ENCODE peak calls at places on chromosomes 13 and 19, in five cellular contexts. D is breast epithelium; R is CD8-positive, alpha-beta T cell; O is body of pancreas; T is brain microvascular endothelial cell. S is an unnamed sample.
A peak's percentile ranks its signal among the peaks of the same experiment; 100 is the strongest.

GRCh38 chr13:54486421-54487166 is 1458.0 kb downstream of the OLFM4 start:
- DNase-seq in D (no peak), R (no peak), O (no peak), T (no peak), S (no peak)

GRCh38 chr19:6662692-6663091 is 7.3 kb downstream of the TNFSF14 start:
- DNase-seq in D (no peak), R (no peak), O (no peak), T (no peak), S (no peak)

GRCh38 chr13:48949566-48950506 is 25.9 kb upstream of the FNDC3A start:
- DNase-seq in D (no peak), R (no peak), O (no peak), T (no peak), S (no peak)

GRCh38 chr19:35501684-35502083 is 11.4 kb upstream of the KRTDAP start:
- DNase-seq in D (no peak), R (no peak), O (no peak), T (no peak), S (no peak)

GRCh38 chr13:73399347-73400216 is 340.8 kb downstream of the KLF5 start:
- DNase-seq in D (no peak), R (no peak), O (no peak), T (no peak), S (no peak)

GRCh38 chr13:27353653-27354052 is 70.8 kb upstream of the GTF3A start:
- DNase-seq in D (no peak), R (no peak), O (no peak), T (no peak), S (no peak)

GRCh38 chr13:48542581-48543341 is 9.9 kb upstream of the RCBTB2 start:
- DNase-seq in D (no peak), R (no peak), O (no peak), T (peak; percentile 9), S (peak; percentile 58)

GRCh38 chr19:35348909-35349611 is 1.4 kb downstream of the FFAR1 start:
- DNase-seq in D (peak; percentile 20), R (no peak), O (no peak), T (no peak), S (peak; percentile 47)

GRCh38 chr13:101579291-101579802 is 126.9 kb downstream of the ITGBL1 start:
- DNase-seq in D (no peak), R (no peak), O (no peak), T (peak; percentile 82), S (no peak)

GRCh38 chr19:16038196-16038695 is 38.0 kb upstream of the TPM4 start:
- DNase-seq in D (no peak), R (no peak), O (no peak), T (no peak), S (no peak)

DNA sequence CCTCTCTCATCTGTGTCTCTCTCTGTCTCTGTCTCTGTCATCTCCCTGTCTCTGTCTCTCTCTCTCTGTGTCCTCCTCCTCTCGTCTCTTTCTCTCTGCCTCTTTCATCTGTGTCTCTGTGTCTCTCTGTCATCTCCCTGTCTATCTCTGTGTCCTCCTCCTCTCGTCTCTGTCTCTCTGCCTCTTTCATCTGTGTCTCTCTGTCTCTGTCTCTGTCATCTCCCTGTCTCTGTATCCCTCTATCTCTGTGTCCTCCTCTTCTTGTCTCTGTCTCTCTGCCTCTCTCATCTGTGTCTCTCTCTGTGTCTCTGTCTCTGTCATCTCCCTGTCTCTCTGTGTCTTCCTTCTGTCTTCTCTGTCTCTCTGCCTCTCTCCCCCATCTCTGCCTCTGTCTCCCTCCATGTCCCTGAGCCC is 551 bp upstream of the EBI3 start:
- DNase-seq in D (no peak), R (no peak), O (no peak), T (no peak), S (no peak)
- H3K27ac ChIP-seq in D (no peak overlapping the region), R (no peak overlapping the region), O (no peak overlapping the region), T (no peak overlapping the region), S (no peak overlapping the region)

DNA sequence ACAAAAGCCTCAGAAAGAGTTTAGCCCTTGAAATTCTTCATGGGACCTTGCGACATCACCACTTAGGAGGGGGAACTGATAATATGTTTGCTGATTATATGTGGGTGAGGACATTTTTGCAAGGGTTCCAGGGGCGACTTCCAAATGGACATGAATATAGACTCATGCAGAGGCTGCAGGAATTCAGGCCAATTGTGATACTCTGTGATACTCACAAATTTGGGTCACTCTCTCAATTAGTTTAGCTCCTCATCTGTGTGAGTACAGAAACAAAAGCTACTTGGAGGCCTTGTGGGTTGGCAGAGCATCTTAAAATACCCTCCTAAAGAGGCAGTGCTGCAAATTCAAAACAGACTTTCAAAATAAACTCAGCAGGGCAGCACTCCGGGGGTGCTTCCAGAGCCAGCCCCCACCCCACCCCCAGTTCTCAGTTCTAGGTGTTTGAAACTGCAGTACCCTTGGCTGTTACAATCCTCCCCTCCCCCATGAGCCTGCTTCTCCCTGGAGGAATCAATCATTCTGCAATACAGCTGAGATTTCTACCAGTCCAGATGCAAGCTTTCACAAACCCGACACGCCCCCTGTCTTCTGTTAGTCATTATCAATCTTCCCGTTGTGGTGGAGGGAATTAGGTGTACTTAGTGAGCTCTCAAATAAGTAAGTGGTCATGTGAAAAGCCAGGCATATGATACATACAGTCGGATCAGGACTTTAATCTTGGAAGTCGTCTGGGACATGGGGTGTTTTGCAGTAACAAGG is 96.9 kb upstream of the MBNL2 start:
- DNase-seq in D (no peak), R (no peak), O (no peak), T (peak; percentile 77), S (no peak)
- H3K27ac ChIP-seq in D (peak overlapping the region; percentile 40), R (no peak overlapping the region), O (no peak overlapping the region), T (no peak overlapping the region), S (peak overlapping the region; percentile 63)

DNA sequence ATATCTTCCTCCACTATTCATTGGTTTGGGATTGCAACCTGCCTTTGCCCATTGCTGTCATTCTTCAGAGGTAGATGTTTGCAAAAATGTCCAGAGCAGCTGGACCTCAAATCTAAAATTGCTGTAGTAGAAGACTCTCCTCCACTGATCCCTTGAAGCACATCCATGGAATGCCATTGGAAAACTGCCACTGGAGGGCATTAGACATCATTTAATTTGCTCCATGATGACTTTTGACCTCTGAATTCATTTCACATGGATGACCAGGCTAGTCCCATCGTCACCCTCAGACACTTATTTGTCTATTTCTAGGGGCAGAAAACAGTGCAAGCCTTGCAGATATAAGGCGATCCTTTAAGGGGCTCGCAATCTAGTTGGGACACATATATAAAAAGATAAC is 33.9 kb upstream of the FLT1 start:
- DNase-seq in D (no peak), R (no peak), O (no peak), T (no peak), S (no peak)
- H3K27ac ChIP-seq in D (no peak overlapping the region), R (no peak overlapping the region), O (no peak overlapping the region), T (no peak overlapping the region), S (no peak overlapping the region)

DNA sequence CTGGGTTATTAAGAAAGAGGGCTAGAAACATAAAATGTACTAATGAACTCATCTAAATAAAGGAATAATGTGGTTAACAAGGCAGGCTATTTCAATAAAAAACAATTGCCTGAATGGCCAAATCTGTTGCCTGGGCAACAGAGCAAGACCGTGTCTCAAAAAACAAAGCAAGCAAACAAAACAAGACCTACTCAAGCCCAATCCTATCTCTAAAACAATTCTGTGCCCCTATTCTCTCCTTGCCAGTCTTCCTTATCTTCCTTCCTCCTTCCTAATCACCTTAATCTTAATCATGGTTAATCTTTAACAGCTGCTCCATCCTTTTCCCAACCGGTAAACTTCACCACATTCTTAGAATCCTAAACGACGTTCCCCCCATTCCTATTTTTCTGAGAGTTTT is 12.1 kb downstream of the IGFL1 start:
- DNase-seq in D (no peak), R (no peak), O (no peak), T (no peak), S (no peak)
- H3K27ac ChIP-seq in D (no peak overlapping the region), R (no peak overlapping the region), O (no peak overlapping the region), T (no peak overlapping the region), S (no peak overlapping the region)

DNA sequence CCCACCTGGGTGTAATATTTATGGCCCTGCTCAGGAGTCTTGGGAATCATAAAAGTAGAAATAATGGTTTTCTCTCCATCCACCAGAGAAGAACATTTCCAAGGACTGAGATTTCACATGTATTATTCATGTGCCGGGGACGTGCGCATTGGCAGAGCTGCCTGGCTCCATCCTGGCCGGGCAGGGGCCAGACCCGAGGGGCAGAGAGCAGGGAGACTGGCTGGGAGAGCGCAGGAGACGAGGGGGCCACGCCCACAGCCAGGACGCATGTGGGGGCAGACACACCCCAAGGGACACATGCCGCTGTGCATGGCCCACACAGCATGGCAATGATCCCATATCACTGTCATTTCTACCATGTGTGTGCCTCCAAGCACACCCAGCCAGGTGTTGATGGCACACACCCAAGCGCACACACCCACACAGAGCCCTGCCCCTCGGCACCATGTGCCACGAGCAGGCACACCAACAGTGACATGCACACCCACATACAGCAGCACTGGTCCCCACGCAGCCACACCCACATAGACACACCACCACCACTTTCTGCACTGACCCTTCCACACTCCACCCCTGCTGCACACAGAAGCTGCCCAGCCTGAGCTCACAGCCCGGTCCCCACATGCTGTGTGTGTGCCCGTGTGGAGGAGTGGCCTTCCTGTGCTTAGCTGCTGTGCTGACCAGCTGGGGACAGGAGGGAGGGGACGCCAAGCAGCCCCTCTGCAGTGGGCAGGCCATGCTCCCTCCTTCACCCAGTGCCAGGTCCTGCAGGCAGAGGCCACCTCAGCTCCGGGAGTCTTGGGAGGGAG is 39.3 kb downstream of the CEBPG start:
- DNase-seq in D (no peak), R (no peak), O (no peak), T (no peak), S (peak; percentile 68)
- H3K27ac ChIP-seq in D (no peak overlapping the region), R (no peak overlapping the region), O (no peak overlapping the region), T (no peak overlapping the region), S (no peak overlapping the region)

GRCh38 chr13:99941086-99941485 is 30.5 kb downstream of the ZIC5 start:
- DNase-seq in D (no peak), R (no peak), O (no peak), T (no peak), S (no peak)
- H3K27ac ChIP-seq in D (no peak overlapping the region), R (no peak overlapping the region), O (no peak overlapping the region), T (no peak overlapping the region), S (no peak overlapping the region)

GRCh38 chr13:94205896-94206295 is 273.6 kb downstream of the DCT start:
- DNase-seq in D (no peak), R (no peak), O (no peak), T (no peak), S (no peak)

GRCh38 chr13:94198666-94199065 is 280.8 kb downstream of the DCT start:
- DNase-seq in D (no peak), R (no peak), O (no peak), T (peak; percentile 65), S (no peak)

GRCh38 chr13:94199135-94199534 is 280.3 kb downstream of the DCT start:
- DNase-seq in D (no peak), R (no peak), O (no peak), T (no peak), S (no peak)

GRCh38 chr13:94196426-94196825 is 283.1 kb downstream of the DCT start:
- DNase-seq in D (no peak), R (no peak), O (no peak), T (no peak), S (no peak)

DNA sequence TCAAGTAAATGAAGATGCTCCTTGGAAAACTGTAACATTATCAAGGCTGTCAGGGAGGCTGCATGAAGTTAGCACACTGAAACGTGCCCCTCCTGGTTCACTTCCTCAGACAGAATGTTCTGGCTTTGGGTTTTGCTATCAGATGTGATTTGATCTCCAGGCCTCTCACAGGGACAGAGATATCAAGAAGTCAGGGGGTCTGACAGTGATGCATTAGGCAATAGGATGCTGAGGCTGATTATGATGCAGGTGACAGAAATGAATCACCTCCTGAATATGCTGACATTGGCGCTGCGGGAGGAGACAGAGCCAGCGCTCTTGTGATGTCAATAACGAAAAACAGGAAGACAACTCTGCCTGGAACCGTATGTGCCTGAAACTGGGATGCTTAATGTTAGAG is 278.5 kb downstream of the DCT start:
- DNase-seq in D (no peak), R (no peak), O (no peak), T (no peak), S (no peak)
- H3K27ac ChIP-seq in D (no peak overlapping the region), R (no peak overlapping the region), O (no peak overlapping the region), T (no peak overlapping the region), S (no peak overlapping the region)

S was measured in left lung.